ENCODE peak calls at places on chromosome 22, in four cellular contexts. B is mesendoderm, Y is transverse colon, F is tibial artery. M is an unnamed sample. For H3K36me3, the result is how much of the 10 kb centered on the place peaks cover.

GRCh38 chr22:39598017-39598965 is 27.7 kb downstream of the CACNA1I start:
- DNase-seq in B (peak), Y (peak), F (no peak), M (peak)

GRCh38 chr22:31271485-31271884 is 20.8 kb downstream of the PIK3IP1 start:
- DNase-seq in B (no peak), Y (no peak), F (no peak), M (no peak)

GRCh38 chr22:21984793-21985192 is 2.2 kb upstream of the TOP3B start:
- DNase-seq in B (peak), Y (no peak), F (no peak), M (peak)

GRCh38 chr22:46560696-46561295 is 23.4 kb upstream of the CELSR1 start:
- DNase-seq in B (no peak), Y (no peak), F (no peak), M (no peak)

GRCh38 chr22:48428556-48429371 is 1398.9 kb downstream of the BRD1 start:
- DNase-seq in B (peak), Y (no peak), F (no peak), M (peak)

GRCh38 chr22:48691431-48691851 is 1136.2 kb downstream of the BRD1 start:
- DNase-seq in B (no peak), Y (no peak), F (no peak), M (no peak)

GRCh38 chr22:49936018-49936972 is 17.9 kb downstream of the CRELD2 start:
- DNase-seq in B (peak), Y (peak), F (peak), M (peak)

GRCh38 chr22:44963055-44963454 is 46.8 kb downstream of the PHF21B start:
- DNase-seq in B (no peak), Y (no peak), F (no peak), M (no peak)

GRCh38 chr22:49658902-49659280 is 168.8 kb downstream of the BRD1 start:
- DNase-seq in B (no peak), Y (no peak), F (no peak), M (no peak)

GRCh38 chr22:36873614-36874308 is 13.0 kb downstream of the NCF4 start:
- DNase-seq in B (peak), Y (peak), F (peak), M (peak)

GRCh38 chr22:48629631-48630443 is 1197.8 kb downstream of the BRD1 start:
- DNase-seq in B (no peak), Y (no peak), F (no peak), M (no peak)

GRCh38 chr22:41725510-41726110 is 26.3 kb downstream of the MEI1 start:
- DNase-seq in B (peak), Y (no peak), F (no peak), M (no peak)

GRCh38 chr22:46054091-46054877 is 77.3 kb upstream of the WNT7B start:
- DNase-seq in B (no peak), Y (peak), F (peak), M (peak)

GRCh38 chr22:47928626-47929025 is 1166.2 kb downstream of the TBC1D22A start:
- DNase-seq in B (no peak), Y (no peak), F (no peak), M (no peak)

GRCh38 chr22:33909906-33910305 is 10.4 kb downstream of the LARGE1 start:
- DNase-seq in B (no peak), Y (no peak), F (no peak), M (no peak)

GRCh38 chr22:42700901-42701300 is 19.8 kb downstream of the A4GALT start:
- DNase-seq in B (no peak), Y (no peak), F (no peak), M (no peak)

GRCh38 chr22:48901324-48901723 is 926.3 kb downstream of the BRD1 start:
- DNase-seq in B (no peak), Y (no peak), F (no peak), M (no peak)

GRCh38 chr22:21447694-21448402 is 19.3 kb upstream of the TMEM191C start:
- DNase-seq in B (peak), Y (no peak), F (no peak), M (no peak)

GRCh38 chr22:40605676-40606250 is 30.8 kb downstream of the MRTFA start:
- DNase-seq in B (no peak), Y (no peak), F (no peak), M (peak)

GRCh38 chr22:36252754-36253522 is at the start of gene APOL1:
- DNase-seq in B (no peak), Y (peak), F (no peak), M (peak)

GRCh38 chr22:31097941-31098632 is 9.3 kb downstream of the SELENOM start:
- DNase-seq in B (no peak), Y (no peak), F (no peak), M (no peak)

GRCh38 chr22:50481440-50482106 is at the start of gene ADM2:
- DNase-seq in B (peak), Y (peak), F (no peak), M (peak)

GRCh38 chr22:17120711-17121234 is 387 bp downstream of the TMEM121B start:
- DNase-seq in B (no peak), Y (no peak), F (no peak), M (no peak)

GRCh38 chr22:46079093-46079860 is 71.0 kb upstream of the PPARA start:
- DNase-seq in B (no peak), Y (peak), F (no peak), M (no peak)

GRCh38 chr22:24284747-24285203 is 14.1 kb downstream of the SPECC1L start:
- DNase-seq in B (peak), Y (no peak), F (no peak), M (peak)

GRCh38 chr22:49946612-49947295 is 13.8 kb upstream of the PIM3 start:
- DNase-seq in B (no peak), Y (peak), F (no peak), M (no peak)

GRCh38 chr22:39618996-39619530 is 48.5 kb downstream of the CACNA1I start:
- DNase-seq in B (no peak), Y (no peak), F (no peak), M (no peak)

GRCh38 chr22:27207907-27208306 is 550.5 kb downstream of the MIAT start:
- DNase-seq in B (no peak), Y (no peak), F (peak), M (no peak)

GRCh38 chr22:30279389-30279788 is 9.9 kb downstream of the CASTOR1 start:
- DNase-seq in B (no peak), Y (no peak), F (peak), M (no peak)

GRCh38 chr22:41480397-41480735 is 11.4 kb downstream of the ACO2 start:
- DNase-seq in B (no peak), Y (no peak), F (peak), M (no peak)

GRCh38 chr22:31345331-31346254 is 553 bp downstream of the PATZ1 start:
- DNase-seq in B (peak), Y (peak), F (peak), M (peak)

GRCh38 chr22:21646608-21647590 is 4.8 kb downstream of the SDF2L1 start:
- DNase-seq in B (peak), Y (peak), F (peak), M (peak)

GRCh38 chr22:50530280-50530856 is 556 bp upstream of the TYMP start:
- DNase-seq in B (no peak), Y (peak), F (peak), M (peak)

GRCh38 chr22:35220221-35220620 is 37.1 kb upstream of the HMGXB4 start:
- DNase-seq in B (no peak), Y (no peak), F (no peak), M (no peak)

GRCh38 chr22:38756631-38757463 is 1.0 kb upstream of the SUN2 start:
- DNase-seq in B (no peak), Y (peak), F (no peak), M (no peak)

GRCh38 chr22:43197271-43197941 is 10.5 kb upstream of the TTLL12 start:
- DNase-seq in B (no peak), Y (no peak), F (no peak), M (no peak)

GRCh38 chr22:21951931-21952465 is 650 bp downstream of the PPM1F start:
- DNase-seq in B (peak), Y (peak), F (no peak), M (peak)

DNA sequence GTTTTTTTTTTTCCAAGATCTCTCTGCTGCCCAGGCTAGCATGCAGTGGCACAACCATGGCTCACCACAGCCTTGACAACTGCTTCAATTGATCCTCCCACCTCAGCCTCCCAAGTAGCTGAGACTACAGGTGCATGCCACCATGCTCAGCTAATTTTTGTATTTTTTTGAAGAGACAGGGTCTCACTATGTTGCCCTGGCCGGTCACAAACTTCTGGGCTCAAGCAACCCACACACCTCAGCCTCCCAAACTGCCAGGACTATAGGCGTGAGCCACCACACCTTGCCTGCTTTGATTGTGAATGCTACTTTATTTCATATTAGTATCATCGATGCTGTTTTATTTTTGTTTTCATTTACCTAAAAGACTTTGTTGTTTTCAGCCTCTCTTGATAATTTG is 81.5 kb upstream of the GNAZ start:
- DNase-seq in B (no peak), Y (no peak), F (no peak), M (no peak)
- H3K27ac ChIP-seq in B (no peak), Y (no peak), F (no peak), M (no peak)

GRCh38 chr22:32848226-32848625 is 46.7 kb downstream of the TIMP3 start:
- DNase-seq in B (no peak), Y (no peak), F (no peak), M (no peak)

GRCh38 chr22:32850591-32851517 is 49.3 kb downstream of the TIMP3 start:
- DNase-seq in B (no peak), Y (peak), F (peak), M (no peak)

GRCh38 chr22:32850157-32850556 is 48.7 kb downstream of the TIMP3 start:
- DNase-seq in B (no peak), Y (no peak), F (no peak), M (no peak)

GRCh38 chr22:32847067-32847491 is 45.6 kb downstream of the TIMP3 start:
- DNase-seq in B (no peak), Y (no peak), F (peak), M (no peak)

GRCh38 chr22:32849501-32849900 is 48.0 kb downstream of the TIMP3 start:
- DNase-seq in B (no peak), Y (no peak), F (no peak), M (no peak)
- H3K36me3 ChIP-seq in B (under half), Y (under half), F (under half), M (under half)

GRCh38 chr22:20262582-20263147 is 5.5 kb downstream of the RTN4R start:
- DNase-seq in B (no peak), Y (no peak), F (no peak), M (no peak)
- H3K27ac ChIP-seq in B (no peak), Y (no peak), F (no peak), M (no peak)

GRCh38 chr22:25896098-25896497 is 154.1 kb downstream of the MYO18B start:
- DNase-seq in B (peak), Y (no peak), F (no peak), M (no peak)

GRCh38 chr22:25892678-25893077 is 150.7 kb downstream of the MYO18B start:
- DNase-seq in B (no peak), Y (no peak), F (no peak), M (no peak)

GRCh38 chr22:25896592-25896991 is 154.6 kb downstream of the MYO18B start:
- DNase-seq in B (no peak), Y (no peak), F (no peak), M (no peak)

GRCh38 chr22:25895678-25896077 is 153.7 kb downstream of the MYO18B start:
- DNase-seq in B (no peak), Y (no peak), F (no peak), M (no peak)

DNA sequence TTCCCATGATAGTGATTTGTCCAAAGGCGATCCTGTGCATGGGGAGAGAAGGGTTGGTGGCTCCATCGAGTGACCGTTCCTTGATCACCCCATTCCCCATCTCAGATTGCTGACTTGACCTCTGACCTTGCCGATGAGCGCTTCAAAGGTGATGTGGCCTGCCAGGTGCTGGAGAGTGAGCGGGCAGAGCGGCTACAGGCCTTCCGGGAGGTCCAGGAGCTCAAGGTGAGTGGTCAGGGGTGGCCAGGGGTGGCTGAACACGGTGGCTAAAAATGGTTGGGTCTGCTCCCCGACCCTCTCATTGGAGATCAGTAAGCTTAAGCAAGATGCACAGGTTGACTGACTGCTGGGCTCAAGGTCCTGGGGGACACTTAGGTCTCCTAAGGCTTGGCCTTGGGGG is 148.7 kb downstream of the MYO18B start:
- DNase-seq in B (no peak), Y (no peak), F (no peak), M (no peak)
- H3K36me3 ChIP-seq in B (under half), Y (under half), F (under half), M (under half)

GRCh38 chr22:32665676-32666075 is 135.8 kb upstream of the TIMP3 start:
- DNase-seq in B (no peak), Y (no peak), F (no peak), M (no peak)

GRCh38 chr22:32661296-32661695 is 140.2 kb upstream of the TIMP3 start:
- DNase-seq in B (no peak), Y (peak), F (peak), M (no peak)

GRCh38 chr22:32660292-32660691 is 141.2 kb upstream of the TIMP3 start:
- DNase-seq in B (peak), Y (peak), F (peak), M (peak)

GRCh38 chr22:32662587-32662915 is 139.0 kb upstream of the TIMP3 start:
- DNase-seq in B (no peak), Y (no peak), F (no peak), M (no peak)

DNA sequence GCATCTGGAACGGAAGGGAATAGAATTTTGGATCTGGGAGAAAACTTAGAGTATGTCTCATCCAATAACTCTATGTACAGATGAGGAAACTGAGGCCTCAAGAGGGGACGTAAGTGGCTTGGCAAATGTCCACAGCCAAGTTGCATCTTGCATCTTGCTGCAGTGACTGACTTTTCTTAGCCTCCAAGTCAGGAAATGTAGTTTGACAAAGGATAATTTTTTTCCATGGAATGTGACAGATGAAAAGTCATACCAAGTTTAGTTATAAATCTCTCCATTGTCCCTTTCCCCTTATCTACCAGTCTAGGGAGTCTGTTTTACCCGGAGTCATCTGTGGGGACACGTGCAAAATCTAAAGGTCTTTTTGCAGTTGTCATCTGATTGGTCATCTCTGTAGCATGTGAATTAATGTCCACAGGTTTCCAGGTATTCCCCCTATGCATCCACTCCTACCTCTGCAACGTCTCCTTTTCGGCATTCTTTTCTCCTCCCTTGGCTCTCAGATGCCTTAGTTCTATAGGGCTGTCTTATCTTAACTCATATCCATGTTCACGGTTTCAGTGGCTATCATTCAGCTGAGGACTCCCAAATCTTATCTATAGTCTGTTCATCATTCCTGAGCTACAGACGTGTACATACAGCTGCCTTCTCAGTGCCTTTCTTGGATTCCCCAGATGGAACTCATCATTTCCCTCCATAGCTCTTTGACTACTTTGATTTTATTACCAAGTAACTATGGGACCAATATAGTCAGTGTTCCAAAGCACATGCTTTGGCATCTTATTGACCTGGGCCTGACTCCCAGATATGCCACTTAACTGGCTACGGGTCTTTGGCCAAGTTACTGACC is 139.5 kb upstream of the TIMP3 start:
- DNase-seq in B (no peak), Y (no peak), F (no peak), M (no peak)
- H3K27ac ChIP-seq in B (no peak), Y (no peak), F (no peak), M (no peak)

M was measured in small intestine.